ENCODE peak calls at places on chromosomes 3 and 15, in nine cellular contexts. C is heart right ventricle, N is epithelial cell of esophagus, W is mammary epithelial cell, K is fibroblast of the aortic adventitia, Y is A549, S is colonic mucosa, X is AG04450, E is testis. F is an unnamed sample.

GRCh38 chr3:136281966-136282554 is 31.9 kb downstream of the PCCB start:
- DNase-seq in C (no peak), N (no peak), W (no peak), K (no peak), Y (no peak), S (no peak), X (no peak), E (no peak), F (no peak)

GRCh38 chr3:40213556-40213955 is 96.0 kb upstream of the EIF1B start:
- DNase-seq in C (no peak), N (no peak), W (no peak), K (no peak), Y (no peak), S (no peak), X (no peak), E (no peak), F (no peak)

GRCh38 chr15:72342385-72342784 is 22.4 kb upstream of the CELF6 start:
- DNase-seq in C (no peak), N (peak; percentile 51), W (no peak), K (no peak), Y (peak; percentile 63), S (no peak), X (no peak), E (peak; percentile 43), F (peak; percentile 32)

GRCh38 chr3:149465351-149465883 is 9.1 kb upstream of the TM4SF4 start:
- DNase-seq in C (no peak), N (no peak), W (no peak), K (no peak), Y (no peak), S (no peak), X (no peak), E (no peak), F (peak; percentile 94)

GRCh38 chr15:65115542-65115941 is 542 bp upstream of the UBAP1L start:
- DNase-seq in C (no peak), N (no peak), W (no peak), K (no peak), Y (no peak), S (no peak), X (no peak), E (no peak), F (no peak)

GRCh38 chr3:159814161-159814560 is 174.5 kb upstream of the IL12A start:
- DNase-seq in C (no peak), N (peak; percentile 92), W (peak; percentile 89), K (no peak), Y (peak; percentile 45), S (peak; percentile 73), X (no peak), E (no peak), F (peak; percentile 16)

GRCh38 chr3:111080357-111080937 is 8.8 kb downstream of the NECTIN3 start:
- DNase-seq in C (no peak), N (peak; percentile 66), W (peak; percentile 26), K (peak; percentile 71), Y (peak; percentile 33), S (no peak), X (peak; percentile 37), E (no peak), F (peak; percentile 44)

GRCh38 chr15:38427380-38427779 is 26.5 kb upstream of the FAM98B start:
- DNase-seq in C (no peak), N (no peak), W (no peak), K (no peak), Y (no peak), S (no peak), X (no peak), E (no peak), F (no peak)

GRCh38 chr3:65751123-65751700 is 287.5 kb downstream of the MAGI1 start:
- DNase-seq in C (peak; percentile 26), N (peak; percentile 48), W (peak; percentile 11), K (peak; percentile 42), Y (peak; percentile 16), S (peak; percentile 58), X (no peak), E (peak; percentile 67), F (peak; percentile 39)

GRCh38 chr15:89140595-89140994 is 52.3 kb downstream of the ABHD2 start:
- DNase-seq in C (no peak), N (no peak), W (no peak), K (no peak), Y (no peak), S (no peak), X (no peak), E (no peak), F (no peak)

GRCh38 chr15:32029409-32029861 is 880 bp upstream of the CHRNA7 start:
- DNase-seq in C (peak; percentile 15), N (no peak), W (no peak), K (no peak), Y (peak; percentile 47), S (peak; percentile 49), X (no peak), E (peak; percentile 50), F (peak; percentile 35)
- H3K4me3 ChIP-seq in C (peak overlapping the region; percentile 62), N (no peak overlapping the region), W (no peak overlapping the region), K (no peak overlapping the region), Y (peak overlapping the region; percentile 85), S (peak overlapping the region; percentile 75), X (no peak overlapping the region), E (peak overlapping the region; percentile 59), F (no peak overlapping the region)

DNA sequence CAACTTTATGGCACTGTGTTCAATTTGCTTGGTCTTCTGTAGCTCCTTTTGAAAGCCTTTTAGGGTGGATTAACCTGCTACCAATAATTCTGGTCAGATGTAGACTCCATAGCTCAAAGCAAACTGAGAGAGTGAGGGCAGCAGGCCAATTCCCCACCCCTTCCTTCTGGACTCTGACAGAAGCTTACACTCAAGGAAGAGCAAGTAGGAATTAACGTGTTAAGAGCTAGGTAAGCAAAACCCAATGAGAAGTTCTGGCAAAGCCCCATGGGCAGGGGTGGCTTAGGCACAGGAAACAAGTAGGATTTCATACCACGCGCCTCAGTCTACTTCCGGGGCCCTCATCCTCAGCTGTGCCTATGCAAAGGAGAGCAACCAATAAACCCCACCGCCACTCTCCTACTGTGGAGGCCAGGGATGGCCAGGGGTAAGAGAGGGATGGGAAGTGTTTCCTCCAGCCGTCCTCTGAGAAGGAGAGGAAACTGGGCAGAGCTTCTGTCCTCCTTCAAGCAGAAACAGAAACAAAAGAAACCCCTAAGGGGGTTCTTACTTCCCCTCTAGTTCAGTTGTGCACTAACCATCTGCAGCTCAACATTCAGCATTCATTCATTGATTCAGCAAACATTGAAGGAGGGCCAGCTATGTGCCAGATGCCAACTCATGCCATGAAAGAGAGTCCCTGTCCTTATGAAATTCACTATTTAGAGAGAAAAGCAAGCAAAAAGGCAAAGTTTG is 12.6 kb downstream of the CCR5 start:
- DNase-seq in C (no peak), N (no peak), W (no peak), K (no peak), Y (no peak), S (peak; percentile 78), X (no peak), E (no peak), F (peak; percentile 64)
- H3K4me3 ChIP-seq in C (no peak overlapping the region), N (no peak overlapping the region), W (no peak overlapping the region), K (no peak overlapping the region), Y (no peak overlapping the region), S (no peak overlapping the region), X (no peak overlapping the region), E (no peak overlapping the region), F (no peak overlapping the region)

GRCh38 chr15:74205593-74205969 is 3.0 kb upstream of the STRA6 start:
- DNase-seq in C (no peak), N (no peak), W (no peak), K (no peak), Y (no peak), S (no peak), X (no peak), E (no peak), F (no peak)

GRCh38 chr15:74206801-74207281 is 4.3 kb upstream of the STRA6 start:
- DNase-seq in C (no peak), N (no peak), W (no peak), K (peak; percentile 55), Y (no peak), S (no peak), X (no peak), E (no peak), F (no peak)

GRCh38 chr15:74201656-74202420 is 749 bp downstream of the STRA6 start:
- DNase-seq in C (no peak), N (peak; percentile 86), W (peak; percentile 87), K (peak; percentile 56), Y (peak; percentile 28), S (no peak), X (no peak), E (no peak), F (no peak)

GRCh38 chr15:74202461-74203401 is at the start of gene STRA6:
- DNase-seq in C (no peak), N (peak; percentile 83), W (peak; percentile 37), K (peak; percentile 44), Y (peak; percentile 85), S (no peak), X (no peak), E (peak; percentile 51), F (no peak)

GRCh38 chr15:74203914-74204431 is 1.4 kb upstream of the STRA6 start:
- DNase-seq in C (peak; percentile 40), N (no peak), W (peak; percentile 31), K (peak; percentile 93), Y (no peak), S (no peak), X (no peak), E (peak; percentile 73), F (no peak)
- H3K4me3 ChIP-seq in C (no peak overlapping the region), N (no peak overlapping the region), W (no peak overlapping the region), K (no peak overlapping the region), Y (peak overlapping the region; percentile 51), S (no peak overlapping the region), X (no peak overlapping the region), E (no peak overlapping the region), F (no peak overlapping the region)

DNA sequence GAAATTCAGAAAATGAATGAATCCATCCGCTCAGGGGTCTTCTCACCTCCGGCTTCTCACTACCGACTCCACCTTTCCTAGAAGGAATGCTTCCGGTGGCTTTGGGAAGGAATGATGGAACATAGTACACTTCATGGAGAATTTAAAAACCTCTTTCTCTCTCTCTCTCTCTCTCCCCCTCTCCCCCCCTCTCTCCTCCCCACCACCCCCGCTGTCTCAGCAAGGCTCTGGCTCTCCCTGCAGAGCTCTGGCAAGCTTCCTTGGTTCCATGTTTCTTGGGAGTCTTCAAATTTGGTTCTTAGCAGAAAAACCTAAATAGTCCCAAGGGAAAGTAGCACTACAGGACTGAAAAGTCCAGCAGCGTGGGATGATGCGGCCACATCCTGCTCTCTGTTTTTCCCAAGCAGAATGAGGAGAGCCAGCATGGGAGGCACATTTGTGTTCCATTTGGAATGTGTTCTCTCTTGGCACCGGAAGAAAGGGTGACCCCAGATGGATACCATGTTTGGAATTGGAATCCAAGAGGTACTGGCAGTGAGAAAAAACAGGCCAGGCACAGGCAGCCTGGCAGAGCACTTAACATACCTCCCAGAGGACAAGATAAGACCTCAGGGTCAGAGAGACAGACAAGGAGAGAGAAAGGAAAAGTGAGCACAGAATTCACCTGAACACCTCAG is at the start of gene POPDC2:
- DNase-seq in C (no peak), N (no peak), W (no peak), K (peak; percentile 37), Y (no peak), S (no peak), X (no peak), E (no peak), F (no peak)
- H3K4me3 ChIP-seq in C (peak within 1 kb of the TSS; percentile 60), N (no peak within 1 kb of the TSS), W (no peak within 1 kb of the TSS), K (no peak within 1 kb of the TSS), Y (no peak within 1 kb of the TSS), S (peak within 1 kb of the TSS; percentile 8), X (no peak within 1 kb of the TSS), E (no peak within 1 kb of the TSS), F (no peak within 1 kb of the TSS)

GRCh38 chr15:100196326-100197058 is 145.3 kb downstream of the ADAMTS17 start:
- DNase-seq in C (no peak), N (no peak), W (no peak), K (no peak), Y (no peak), S (no peak), X (no peak), E (no peak), F (peak; percentile 21)
- H3K4me3 ChIP-seq in C (no peak overlapping the region), N (no peak overlapping the region), W (no peak overlapping the region), K (no peak overlapping the region), Y (no peak overlapping the region), S (no peak overlapping the region), X (no peak overlapping the region), E (no peak overlapping the region), F (no peak overlapping the region)

F was measured in small intestine.